ENCODE peak calls at places on chromosomes 5 and 9, in five cellular contexts. E is hepatocyte, D is heart left ventricle, Y is mammary epithelial cell, Z is neuronal stem cell. W is an unnamed sample. For H3K4me1, the result is how much of the 10 kb centered on the place peaks cover.

GRCh38 chr5:13601152-13601551 is 343.3 kb downstream of the DNAH5 start:
- DNase-seq in Z (no peak), E (no peak), D (no peak), Y (peak), W (no peak)

GRCh38 chr5:149221731-149222342 is 49.8 kb upstream of the AFAP1L1 start:
- DNase-seq in Y (no peak), D (no peak), E (no peak), Z (no peak), W (no peak)

GRCh38 chr5:54673523-54674225 is 156.1 kb downstream of the SNX18 start:
- DNase-seq in D (peak), E (no peak), Y (no peak), Z (no peak), W (no peak)

GRCh38 chr5:179422840-179423523 is 77.7 kb upstream of the ADAMTS2 start:
- DNase-seq in Z (no peak), E (no peak), Y (no peak), D (no peak), W (no peak)

GRCh38 chr5:170095687-170096086 is 10.0 kb upstream of the FOXI1 start:
- DNase-seq in Z (no peak), Y (no peak), E (no peak), D (no peak), W (no peak)

GRCh38 chr5:148970228-148970627 is 92.6 kb downstream of the SH3TC2 start:
- DNase-seq in E (no peak), D (no peak), Z (no peak), Y (no peak), W (no peak)

GRCh38 chr9:27117489-27118135 is 8.6 kb downstream of the TEK start:
- DNase-seq in D (peak), Z (no peak), E (peak), Y (peak), W (no peak)

GRCh38 chr5:50580506-50580905 is 85.9 kb upstream of the PARP8 start:
- DNase-seq in Y (peak), D (no peak), Z (no peak), E (no peak), W (no peak)

GRCh38 chr5:16666861-16667481 is 50.2 kb upstream of the RETREG1 start:
- DNase-seq in D (peak), E (no peak), Y (no peak), Z (no peak), W (no peak)

GRCh38 chr5:112762113-112762810 is 24.6 kb downstream of the APC start:
- DNase-seq in Z (no peak), Y (no peak), D (no peak), E (no peak), W (no peak)

GRCh38 chr5:80835128-80835527 is 125.0 kb upstream of the RASGRF2 start:
- DNase-seq in E (no peak), Z (no peak), D (no peak), Y (no peak), W (no peak)

GRCh38 chr5:80834710-80835109 is 125.5 kb upstream of the RASGRF2 start:
- DNase-seq in Z (no peak), D (no peak), Y (peak), E (no peak), W (no peak)

DNA sequence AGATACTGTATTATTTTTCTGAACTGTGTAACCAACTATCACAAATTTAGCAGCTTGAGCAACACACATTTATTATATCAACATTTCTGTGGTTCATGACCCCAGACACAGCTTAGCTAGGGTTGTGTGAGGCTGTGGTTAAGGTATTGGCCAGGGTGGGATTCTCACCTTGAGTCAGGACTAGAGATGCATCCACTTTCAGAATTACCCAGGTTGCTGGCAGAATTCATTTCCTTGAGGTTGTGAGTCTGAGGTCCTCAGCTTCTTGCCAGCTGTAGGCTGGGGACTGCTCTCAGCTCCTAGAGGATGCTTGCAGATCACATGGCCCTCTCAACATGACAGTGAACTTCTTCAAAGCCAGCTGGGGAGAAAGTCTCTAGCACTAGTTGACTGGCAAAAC is 122.5 kb upstream of the RASGRF2 start:
- DNase-seq in D (no peak), E (no peak), Y (no peak), Z (no peak), W (no peak)
- H3K4me1 ChIP-seq in D (under half), E (under half), Y (under half), Z (under half), W (under half)

DNA sequence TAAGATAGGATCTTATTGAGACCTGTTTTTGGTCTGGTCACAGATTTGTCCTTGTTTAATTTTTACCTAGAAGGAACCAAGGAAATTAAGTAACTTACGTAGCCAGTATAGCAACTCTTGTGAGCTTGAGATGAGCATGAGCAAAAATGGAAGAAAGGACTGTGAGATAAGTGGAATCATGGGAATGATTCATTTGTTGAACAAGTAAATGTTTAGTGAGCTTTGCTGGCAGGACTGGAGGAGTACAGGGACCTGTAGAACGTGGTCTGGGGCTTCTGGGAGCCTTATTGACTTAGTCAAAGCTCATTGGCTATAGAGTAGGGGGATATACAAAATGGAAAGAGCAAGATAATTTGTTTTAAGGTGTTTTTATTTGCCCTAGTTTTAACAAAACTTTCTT is 3.0 kb downstream of the RAD23B start:
- DNase-seq in E (peak), Y (peak), Z (no peak), D (no peak), W (peak)
- H3K4me1 ChIP-seq in E (under half), Y (under half), Z (under half), D (under half), W (under half)

DNA sequence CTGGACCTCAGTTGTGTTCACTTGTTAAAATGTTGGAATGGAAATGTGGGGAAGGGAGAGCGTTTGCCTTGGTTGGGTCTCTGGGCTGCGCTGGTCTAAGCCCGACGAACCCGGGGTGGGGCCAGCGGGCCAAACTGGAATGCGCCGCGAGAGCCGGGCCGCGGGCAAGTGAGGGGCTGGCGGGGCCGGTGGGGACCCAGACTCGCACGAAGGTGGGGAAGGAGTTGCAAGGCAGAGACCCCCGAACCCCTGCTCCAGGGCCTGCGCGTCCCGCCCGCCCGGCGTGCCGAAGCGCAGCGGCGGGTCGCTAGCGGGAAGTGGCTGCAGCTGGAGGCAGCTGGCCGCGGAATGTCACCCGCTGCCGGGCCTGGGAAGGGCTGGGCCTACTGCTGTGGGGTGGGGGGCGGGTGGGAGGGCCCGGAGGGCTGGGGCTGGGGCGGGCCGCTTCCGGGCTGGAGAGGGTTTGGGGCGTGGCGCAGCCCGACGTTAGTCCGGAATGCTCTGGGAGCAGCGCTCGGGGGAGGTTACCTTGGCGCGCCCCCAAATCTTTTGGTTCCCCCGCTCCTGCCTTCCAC is 84.8 kb downstream of the DAB2IP start:
- DNase-seq in Y (no peak), Z (peak), D (peak), E (peak), W (no peak)
- H3K4me1 ChIP-seq in Y (half or more), Z (under half), D (under half), E (under half), W (under half)

GRCh38 chr5:134140530-134141201 is 26.2 kb downstream of the TCF7 start:
- DNase-seq in E (peak), Z (peak), D (peak), Y (peak), W (peak)
- H3K4me1 ChIP-seq in E (under half), Z (under half), D (under half), Y (under half), W (under half)

W was measured in HAP-1.